ENCODE peak calls at places on chromosomes 12 and 14, in four cellular contexts. One of them, this sample, is unnamed.

GRCh38 chr12:112992541-112993398 is 14.5 kb downstream of the OAS2 start:
- DNase-seq in HCT116: peak
- DNase-seq in K562: peak
- DNase-seq in HepG2: peak
- DNase-seq in this sample: peak

GRCh38 chr12:60227916-60228315 is 632.1 kb downstream of the SLC16A7 start:
- DNase-seq in HepG2: no peak
- DNase-seq in K562: no peak
- DNase-seq in HCT116: no peak
- DNase-seq in this sample: no peak

GRCh38 chr12:116135209-116135930 is 142.1 kb downstream of the MED13L start:
- DNase-seq in HCT116: peak
- DNase-seq in K562: no peak
- DNase-seq in HepG2: peak
- DNase-seq in this sample: no peak

GRCh38 chr14:73754911-73755360 is 40.8 kb upstream of the PNMA1 start:
- DNase-seq in HCT116: no peak
- DNase-seq in HepG2: no peak
- DNase-seq in K562: no peak
- DNase-seq in this sample: no peak

GRCh38 chr14:105879503-105879866 is 353.1 kb downstream of the TMEM121 start:
- DNase-seq in HepG2: no peak
- DNase-seq in HCT116: no peak
- DNase-seq in K562: no peak
- DNase-seq in this sample: peak

GRCh38 chr14:91063119-91063518 is 2.7 kb upstream of the RPS6KA5 start:
- DNase-seq in HCT116: no peak
- DNase-seq in HepG2: peak
- DNase-seq in K562: peak
- DNase-seq in this sample: no peak

GRCh38 chr14:99754141-99755067 is 38.8 kb upstream of the EML1 start:
- DNase-seq in HepG2: no peak
- DNase-seq in HCT116: no peak
- DNase-seq in K562: no peak
- DNase-seq in this sample: no peak

GRCh38 chr12:124097681-124098080 is 124.7 kb downstream of the ZNF664 start:
- DNase-seq in K562: no peak
- DNase-seq in HepG2: no peak
- DNase-seq in HCT116: no peak
- DNase-seq in this sample: no peak

GRCh38 chr12:91985002-91985767 is 160.5 kb downstream of the BTG1 start:
- DNase-seq in HepG2: no peak
- DNase-seq in HCT116: no peak
- DNase-seq in K562: no peak
- DNase-seq in this sample: no peak

GRCh38 chr12:119693006-119693405 is 25.1 kb downstream of the PRKAB1 start:
- DNase-seq in HepG2: no peak
- DNase-seq in K562: no peak
- DNase-seq in HCT116: no peak
- DNase-seq in this sample: no peak

GRCh38 chr14:51978566-51979398 is 10.6 kb upstream of the RTRAF start:
- DNase-seq in HCT116: peak
- DNase-seq in K562: peak
- DNase-seq in HepG2: peak
- DNase-seq in this sample: peak

GRCh38 chr14:105449276-105450122 is 25.1 kb upstream of the CRIP2 start:
- DNase-seq in HepG2: no peak
- DNase-seq in K562: no peak
- DNase-seq in HCT116: no peak
- DNase-seq in this sample: no peak

GRCh38 chr14:54606631-54607133 is 39.8 kb downstream of the SAMD4A start:
- DNase-seq in HCT116: no peak
- DNase-seq in HepG2: no peak
- DNase-seq in K562: no peak
- DNase-seq in this sample: no peak

GRCh38 chr14:37047996-37048395 is 124.4 kb downstream of the SLC25A21 start:
- DNase-seq in HCT116: no peak
- DNase-seq in HepG2: no peak
- DNase-seq in K562: no peak
- DNase-seq in this sample: no peak

GRCh38 chr12:68686262-68686594 is 550 bp upstream of the NUP107 start:
- DNase-seq in HCT116: no peak
- DNase-seq in K562: no peak
- DNase-seq in HepG2: no peak
- DNase-seq in this sample: no peak

GRCh38 chr12:49809369-49810158 is 18.6 kb downstream of the NCKAP5L start:
- DNase-seq in HCT116: no peak
- DNase-seq in K562: no peak
- DNase-seq in HepG2: no peak
- DNase-seq in this sample: no peak

GRCh38 chr12:57367121-57367520 is 63.7 kb downstream of the R3HDM2 start:
- DNase-seq in K562: no peak
- DNase-seq in HepG2: peak
- DNase-seq in HCT116: no peak
- DNase-seq in this sample: no peak

GRCh38 chr12:57370084-57370483 is 60.8 kb downstream of the R3HDM2 start:
- DNase-seq in HepG2: no peak
- DNase-seq in K562: no peak
- DNase-seq in HCT116: no peak
- DNase-seq in this sample: no peak

GRCh38 chr12:57370696-57371095 is 60.1 kb downstream of the R3HDM2 start:
- DNase-seq in HepG2: no peak
- DNase-seq in K562: no peak
- DNase-seq in HCT116: no peak
- DNase-seq in this sample: no peak

GRCh38 chr12:57369202-57369601 is 61.6 kb downstream of the R3HDM2 start:
- DNase-seq in HCT116: no peak
- DNase-seq in K562: no peak
- DNase-seq in HepG2: no peak
- DNase-seq in this sample: no peak

GRCh38 chr12:57368349-57369095 is 62.3 kb downstream of the R3HDM2 start:
- DNase-seq in HepG2: peak
- DNase-seq in HCT116: no peak
- DNase-seq in K562: no peak
- DNase-seq in this sample: no peak
- TF ChIP-seq ATF3 in HepG2: no peak
- TF ChIP-seq ATF3 in HCT116: no peak
- TF ChIP-seq ATF3 in K562: no peak
- TF ChIP-seq ATF3 in this sample: no peak

GRCh38 chr14:55851961-55852360 is 266.2 kb upstream of the PELI2 start:
- DNase-seq in K562: no peak
- DNase-seq in HCT116: no peak
- DNase-seq in HepG2: no peak
- DNase-seq in this sample: no peak
- TF ChIP-seq ATF3 in K562: no peak
- TF ChIP-seq ATF3 in HCT116: no peak
- TF ChIP-seq ATF3 in HepG2: no peak
- TF ChIP-seq ATF3 in this sample: no peak

GRCh38 chr12:14999421-15000047 is 26.7 kb downstream of the PDE6H start:
- DNase-seq in K562: no peak
- DNase-seq in HepG2: no peak
- DNase-seq in HCT116: no peak
- DNase-seq in this sample: no peak

GRCh38 chr12:15000575-15000974 is 27.7 kb downstream of the PDE6H start:
- DNase-seq in HepG2: no peak
- DNase-seq in K562: no peak
- DNase-seq in HCT116: no peak
- DNase-seq in this sample: no peak

GRCh38 chr12:15001733-15002471 is 29.1 kb downstream of the PDE6H start:
- DNase-seq in K562: no peak
- DNase-seq in HepG2: peak
- DNase-seq in HCT116: no peak
- DNase-seq in this sample: peak

GRCh38 chr12:14997998-14998397 is 25.2 kb downstream of the PDE6H start:
- DNase-seq in K562: no peak
- DNase-seq in HepG2: no peak
- DNase-seq in HCT116: no peak
- DNase-seq in this sample: no peak

GRCh38 chr12:14998941-14999340 is 26.1 kb downstream of the PDE6H start:
- DNase-seq in HepG2: no peak
- DNase-seq in HCT116: no peak
- DNase-seq in K562: no peak
- DNase-seq in this sample: no peak
- TF ChIP-seq ATF3 in HepG2: no peak
- TF ChIP-seq ATF3 in HCT116: no peak
- TF ChIP-seq ATF3 in K562: no peak
- TF ChIP-seq ATF3 in this sample: no peak

GRCh38 chr12:51056242-51056641 is 8.1 kb downstream of the LETMD1 start:
- DNase-seq in HepG2: no peak
- DNase-seq in HCT116: no peak
- DNase-seq in K562: no peak
- DNase-seq in this sample: no peak
- TF ChIP-seq ATF3 in HepG2: no peak
- TF ChIP-seq ATF3 in HCT116: no peak
- TF ChIP-seq ATF3 in K562: no peak
- TF ChIP-seq ATF3 in this sample: no peak

DNA sequence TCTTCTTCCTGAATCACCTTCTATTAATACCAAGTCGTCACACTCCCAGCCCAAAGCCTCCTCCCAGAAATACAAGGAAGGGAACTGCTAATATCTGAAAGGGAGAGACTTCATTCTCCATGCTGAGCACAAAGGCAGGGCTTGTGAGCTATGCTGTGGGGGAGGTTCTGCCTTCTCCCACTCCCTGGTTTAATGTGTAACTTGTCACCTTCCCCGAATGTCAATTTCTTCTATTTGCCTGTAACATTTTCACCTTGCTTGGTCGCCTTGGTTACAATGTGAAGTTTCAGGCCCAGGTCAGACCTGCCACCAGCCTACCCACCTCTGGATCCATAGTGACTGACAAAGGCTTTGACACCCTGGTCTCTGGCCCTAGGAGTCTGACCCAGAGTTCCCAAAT is 82.0 kb upstream of the ESRRB start:
- DNase-seq in HCT116: no peak
- DNase-seq in K562: no peak
- DNase-seq in HepG2: peak
- DNase-seq in this sample: no peak
- TF ChIP-seq ATF3 in HCT116: no peak
- TF ChIP-seq ATF3 in K562: no peak
- TF ChIP-seq ATF3 in HepG2: no peak
- TF ChIP-seq ATF3 in this sample: no peak

This sample was measured in WTC11.